ENCODE peak calls at places on chromosomes 1 and 21, in five cellular contexts. R is GM23338, Y is OCI-LY7, O is IMR-90, T is GM23248. K is an unnamed sample.

GRCh38 chr1:7409278-7409677 is 361.8 kb upstream of the VAMP3 start:
- DNase-seq in R (no peak), Y (no peak), O (no peak), T (no peak), K (peak; percentile 43)

GRCh38 chr1:21042920-21043605 is 133.6 kb downstream of the EIF4G3 start:
- DNase-seq in R (no peak), Y (no peak), O (peak; percentile 72), T (peak; percentile 61), K (no peak)

GRCh38 chr1:162141273-162142023 is 72.0 kb downstream of the NOS1AP start:
- DNase-seq in R (no peak), Y (no peak), O (peak; percentile 42), T (peak; percentile 77), K (no peak)

GRCh38 chr1:215635827-215636226 is 68.7 kb downstream of the KCTD3 start:
- DNase-seq in R (no peak), Y (no peak), O (no peak), T (peak; percentile 2), K (peak; percentile 13)

GRCh38 chr1:67834246-67834877 is 1.1 kb upstream of the GNG12 start:
- DNase-seq in R (no peak), Y (no peak), O (no peak), T (no peak), K (no peak)

GRCh38 chr1:43009274-43009673 is 50.6 kb upstream of the SLC2A1 start:
- DNase-seq in R (no peak), Y (peak; percentile 11), O (no peak), T (no peak), K (no peak)

GRCh38 chr1:152761609-152762213 is 3.9 kb downstream of the KPRP start:
- DNase-seq in R (no peak), Y (no peak), O (no peak), T (peak; percentile 63), K (no peak)

GRCh38 chr21:30579351-30579750 is 10.8 kb downstream of the KRTAP22-2 start:
- DNase-seq in R (peak; percentile 15), Y (no peak), O (no peak), T (no peak), K (no peak)

GRCh38 chr1:215083408-215083961 is 948 bp downstream of the KCNK2 start:
- DNase-seq in R (peak; percentile 54), Y (no peak), O (peak; percentile 63), T (peak; percentile 79), K (peak; percentile 15)

GRCh38 chr1:234885601-234886000 is 243.0 kb downstream of the TOMM20 start:
- DNase-seq in R (no peak), Y (no peak), O (no peak), T (no peak), K (no peak)

GRCh38 chr1:234889643-234890042 is 239.0 kb downstream of the TOMM20 start:
- DNase-seq in R (no peak), Y (no peak), O (no peak), T (no peak), K (no peak)

GRCh38 chr1:234884701-234885100 is 243.9 kb downstream of the TOMM20 start:
- DNase-seq in R (no peak), Y (no peak), O (no peak), T (no peak), K (no peak)

GRCh38 chr1:234886081-234886874 is 242.4 kb downstream of the TOMM20 start:
- DNase-seq in R (no peak), Y (no peak), O (no peak), T (peak; percentile 65), K (no peak)

GRCh38 chr1:234887026-234887910 is 241.4 kb downstream of the TOMM20 start:
- DNase-seq in R (no peak), Y (peak; percentile 16), O (peak; percentile 36), T (peak; percentile 82), K (no peak)
- H3K4me3 ChIP-seq in R (no peak overlapping the region), Y (no peak overlapping the region), O (no peak overlapping the region), T (peak overlapping the region; percentile 12), K (no peak overlapping the region)

GRCh38 chr21:46020581-46020980 is 39.0 kb downstream of the COL6A1 start:
- DNase-seq in R (no peak), Y (no peak), O (no peak), T (no peak), K (no peak)
- H2AFZ ChIP-seq in R (no peak overlapping the region), Y (no peak overlapping the region), O (no peak overlapping the region), T (no peak overlapping the region), K (no peak overlapping the region)

DNA sequence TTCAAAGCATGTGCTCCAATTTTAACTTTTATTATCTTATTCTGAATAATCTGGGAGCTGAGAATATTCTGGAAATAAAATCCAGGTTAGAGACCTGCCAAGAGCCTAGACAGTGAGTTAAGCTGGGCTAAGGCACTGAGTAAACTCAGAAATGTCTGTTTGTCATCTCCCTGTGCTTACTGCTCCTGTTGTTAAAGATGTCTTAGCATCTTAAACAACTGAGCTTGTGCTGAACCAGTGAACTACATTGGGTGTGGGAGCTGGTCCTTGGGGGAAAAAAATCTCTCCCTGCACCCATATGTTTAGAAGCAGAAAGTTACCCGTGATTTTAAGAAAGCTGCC is 25.0 kb upstream of the AHCYL1 start:
- DNase-seq in R (no peak), Y (no peak), O (no peak), T (no peak), K (no peak)
- H3K4me3 ChIP-seq in R (no peak overlapping the region), Y (no peak overlapping the region), O (no peak overlapping the region), T (peak overlapping the region; percentile 8), K (no peak overlapping the region)

DNA sequence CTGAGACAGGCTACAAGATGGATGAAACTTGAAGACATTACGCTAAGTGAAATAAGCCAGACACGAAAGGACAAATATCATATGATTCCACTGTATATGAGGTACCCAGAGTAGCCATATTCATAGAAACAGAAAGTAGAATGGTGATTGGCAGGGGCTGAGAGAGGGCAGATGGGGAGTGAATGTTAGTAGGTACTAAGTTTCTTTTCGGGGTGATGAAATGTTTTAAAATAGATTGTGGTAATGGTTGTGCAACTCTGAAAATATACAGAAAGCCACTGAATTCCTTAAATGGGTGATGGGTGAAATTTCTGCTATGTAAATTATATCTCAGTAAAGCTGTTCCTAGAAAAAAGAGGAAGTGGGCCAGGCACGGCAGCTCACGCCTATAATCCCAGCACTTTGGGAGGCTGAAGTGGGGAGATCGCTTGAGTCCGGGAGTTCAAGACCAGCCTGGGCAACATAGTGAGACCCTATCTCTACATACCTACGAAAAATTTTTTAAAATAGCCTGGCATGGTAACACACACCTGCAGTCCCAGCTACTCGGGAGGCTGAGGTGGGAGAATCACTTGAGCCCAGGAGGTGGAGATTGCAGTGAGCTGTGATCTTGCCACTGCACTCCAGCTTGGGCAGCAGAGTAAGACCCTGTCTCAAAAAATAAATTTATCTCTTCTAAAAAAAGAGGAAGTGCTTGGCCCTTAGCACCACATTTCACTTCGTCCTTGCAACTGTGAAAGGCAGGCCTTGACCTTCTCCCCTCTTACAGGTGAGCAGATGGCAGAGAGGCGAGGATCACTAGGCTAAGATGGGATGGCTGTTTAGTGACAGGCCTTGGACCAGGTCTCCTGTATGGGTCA is 16.0 kb downstream of the SLC27A3 start:
- DNase-seq in R (no peak), Y (peak; percentile 59), O (peak; percentile 94), T (peak; percentile 91), K (peak; percentile 56)
- H2AFZ ChIP-seq in R (peak overlapping the region; percentile 90), Y (peak overlapping the region; percentile 50), O (peak overlapping the region; percentile 24), T (peak overlapping the region; percentile 94), K (peak overlapping the region; percentile 37)

DNA sequence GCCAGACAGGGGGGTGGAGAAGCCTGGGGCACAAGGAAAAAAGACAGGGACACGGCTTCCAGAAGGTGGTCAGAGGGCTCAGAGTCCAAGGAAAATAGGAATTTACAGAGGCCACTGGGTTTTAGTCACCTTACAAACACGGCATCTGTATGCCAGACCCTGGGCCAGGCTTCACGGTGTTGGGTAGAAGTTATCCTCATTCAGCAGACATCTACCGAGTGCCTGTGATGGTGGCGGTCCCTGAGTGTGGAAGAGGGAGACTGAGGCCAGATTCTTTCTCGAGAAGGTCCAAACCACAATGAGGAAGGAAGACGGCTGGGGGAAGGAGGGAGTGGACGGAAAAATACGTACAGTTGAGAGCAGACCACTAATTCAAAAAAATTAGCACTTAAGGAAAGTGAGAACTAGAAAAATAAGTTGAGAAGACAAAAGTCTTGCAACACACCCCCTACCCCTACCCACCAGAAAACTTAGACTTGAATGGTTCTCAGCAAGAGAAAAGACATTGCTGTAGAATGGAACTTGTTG is 864 bp upstream of the BTG2 start:
- DNase-seq in R (no peak), Y (no peak), O (no peak), T (no peak), K (no peak)
- H3K4me3 ChIP-seq in R (peak overlapping the region; percentile 84), Y (peak overlapping the region; percentile 96), O (no peak overlapping the region), T (peak overlapping the region; percentile 84), K (peak overlapping the region; percentile 14)

DNA sequence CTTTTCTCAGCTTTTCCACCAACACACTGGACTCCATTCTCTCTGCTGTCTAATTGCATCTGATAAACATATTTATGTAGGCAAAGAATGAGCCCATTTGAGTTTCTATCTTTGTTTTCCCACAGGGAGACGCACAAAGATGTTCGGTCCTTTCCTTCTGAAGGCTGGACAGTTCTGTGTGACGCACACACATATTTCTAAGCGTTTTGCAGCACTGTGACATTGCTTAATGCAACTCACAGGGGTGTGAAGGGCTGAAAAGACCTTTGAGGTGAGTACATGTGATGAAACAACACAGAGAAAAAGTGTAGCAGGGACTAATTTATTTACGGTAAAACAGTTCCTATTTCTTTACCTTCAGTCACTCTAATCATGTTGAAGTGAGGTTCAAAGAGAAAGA is 323.1 kb upstream of the RUNX1 start:
- DNase-seq in R (no peak), Y (no peak), O (no peak), T (no peak), K (no peak)
- H2AFZ ChIP-seq in R (no peak overlapping the region), Y (no peak overlapping the region), O (peak overlapping the region; percentile 13), T (no peak overlapping the region), K (no peak overlapping the region)

K was measured in hepatocyte.